ENCODE peak calls at places on chromosome 15, in seven cellular contexts. C is germinal center, T is Ammon's horn, U is fibroblast of mammary gland, Y is hippocampal formation, Q is neural crest cell, G is T47D. S is an unnamed sample.

GRCh38 chr15:75966073-75966472 is 46.2 kb downstream of the NRG4 start:
- DNase-seq in U (peak), Q (no peak), T (no peak), G (no peak), C (no peak), Y (no peak), S (no peak)

GRCh38 chr15:65901336-65901735 is 32.0 kb downstream of the RAB11A start:
- DNase-seq in G (no peak), U (no peak), C (no peak), T (no peak), Q (no peak), Y (no peak), S (no peak)

GRCh38 chr15:34696506-34696905 is 58.3 kb downstream of the GJD2 start:
- DNase-seq in C (no peak), Y (no peak), U (no peak), Q (no peak), T (no peak), G (no peak), S (no peak)

GRCh38 chr15:57025264-57025939 is 107.0 kb downstream of the TCF12 start:
- DNase-seq in Y (no peak), Q (no peak), T (no peak), U (peak), G (no peak), C (no peak), S (peak)

GRCh38 chr15:69468241-69469121 is 15.9 kb downstream of the RPLP1 start:
- DNase-seq in Y (no peak), C (no peak), T (no peak), U (peak), G (peak), Q (no peak), S (no peak)

GRCh38 chr15:41557673-41558399 is 1.2 kb upstream of the TYRO3 start:
- DNase-seq in Y (peak), T (peak), G (peak), C (peak), U (peak), Q (peak), S (peak)

GRCh38 chr15:74433592-74434259 is at the start of gene SEMA7A:
- DNase-seq in Y (peak), T (peak), C (peak), U (peak), G (peak), Q (peak), S (peak)

GRCh38 chr15:60721706-60722105 is 242.8 kb upstream of the ICE2 start:
- DNase-seq in C (peak), T (no peak), U (peak), G (no peak), Y (no peak), Q (no peak), S (no peak)

GRCh38 chr15:67096536-67097294 is 31.3 kb downstream of the SMAD3 start:
- DNase-seq in C (no peak), G (no peak), Y (no peak), T (no peak), U (peak), Q (no peak), S (no peak)